ENCODE peak calls at places on chromosomes 12 and 14, in seven cellular contexts. R is activated T-helper 1 cell treated with anti-CD3 and anti-CD28 coated beads, Interleukin-2, amount 50 U/mL, for 16 hours; C is RKO; L is Daoy; V is naive thymus-derived CD4-positive, alpha-beta T cell; Q is GM12865; A is NCI-H2029. Z is an unnamed sample.

GRCh38 chr14:31170411-31170810 is 37.2 kb downstream of the HECTD1 start:
- DNase-seq in R (no peak), V (no peak), L (no peak), A (no peak), C (no peak), Q (no peak), Z (no peak)

GRCh38 chr12:120007272-120007671 is 18.2 kb downstream of the BICDL1 start:
- DNase-seq in C (no peak), L (no peak), V (peak), Q (peak), R (peak), A (no peak), Z (peak)

GRCh38 chr12:108302471-108303311 is 36.4 kb downstream of the CMKLR1 start:
- DNase-seq in V (no peak), R (no peak), A (no peak), C (no peak), Q (no peak), L (peak), Z (no peak)

GRCh38 chr14:106417224-106418049 is 891.1 kb downstream of the TMEM121 start:
- DNase-seq in L (peak), Q (peak), V (peak), A (peak), C (peak), R (peak), Z (peak)

GRCh38 chr12:49985981-49986380 is 13.2 kb downstream of the AQP6 start:
- DNase-seq in R (no peak), Q (no peak), C (no peak), A (no peak), L (no peak), V (no peak), Z (no peak)

GRCh38 chr12:94761559-94761958 is 111.2 kb upstream of the TMCC3 start:
- DNase-seq in V (no peak), C (peak), R (no peak), A (no peak), L (peak), Q (no peak), Z (no peak)

GRCh38 chr14:74062809-74063150 is 21.5 kb downstream of the ALDH6A1 start:
- DNase-seq in A (no peak), L (peak), Q (no peak), C (no peak), V (no peak), R (no peak), Z (no peak)

GRCh38 chr12:25558566-25558965 is 5.5 kb upstream of the LMNTD1 start:
- DNase-seq in Q (no peak), C (no peak), A (no peak), L (peak), V (no peak), R (no peak), Z (no peak)

GRCh38 chr12:57815177-57816000 is 3.1 kb downstream of the AVIL start:
- DNase-seq in Q (no peak), V (no peak), C (no peak), R (no peak), L (no peak), A (peak), Z (no peak)

GRCh38 chr14:81565441-81566290 is 32.0 kb upstream of the SEL1L start:
- DNase-seq in Q (peak), A (no peak), C (peak), R (no peak), V (no peak), L (no peak), Z (no peak)

GRCh38 chr12:127125607-127126259 is 1141.2 kb upstream of the TMEM132C start:
- DNase-seq in C (peak), L (peak), R (no peak), Q (peak), A (no peak), V (no peak), Z (no peak)

GRCh38 chr14:85471744-85472143 is 58.2 kb upstream of the FLRT2 start:
- DNase-seq in A (no peak), R (no peak), Q (no peak), L (peak), V (no peak), C (peak), Z (no peak)

GRCh38 chr14:78367355-78367754 is 197.2 kb downstream of the NRXN3 start:
- DNase-seq in V (no peak), L (no peak), Q (no peak), R (no peak), A (no peak), C (no peak), Z (no peak)

GRCh38 chr12:89309452-89309802 is 42.9 kb downstream of the DUSP6 start:
- DNase-seq in V (no peak), L (peak), R (no peak), Q (no peak), C (no peak), A (no peak), Z (no peak)

GRCh38 chr12:59928416-59928815 is 332.6 kb downstream of the SLC16A7 start:
- DNase-seq in C (no peak), Q (no peak), A (peak), R (no peak), V (no peak), L (no peak), Z (no peak)

GRCh38 chr14:71355324-71356201 is 448.3 kb downstream of the PCNX1 start:
- DNase-seq in R (no peak), Q (peak), V (no peak), A (no peak), L (peak), C (no peak), Z (no peak)

GRCh38 chr12:108825205-108825950 is 32.0 kb downstream of the SSH1 start:
- DNase-seq in L (peak), R (no peak), Q (peak), C (no peak), V (no peak), A (no peak), Z (no peak)

GRCh38 chr12:131831635-131832041 is 3.4 kb downstream of the MMP17 start:
- DNase-seq in A (peak), L (peak), C (peak), V (no peak), R (no peak), Q (no peak), Z (no peak)

GRCh38 chr12:65823481-65824313 is 586 bp upstream of the HMGA2 start:
- DNase-seq in Q (peak), C (peak), R (no peak), L (peak), A (peak), V (no peak), Z (no peak)

GRCh38 chr12:88035271-88035906 is 6.2 kb upstream of the C12orf50 start:
- DNase-seq in A (peak), R (peak), Q (peak), C (peak), L (peak), V (peak), Z (peak)

GRCh38 chr12:31234955-31235867 is 90.7 kb downstream of the SINHCAF start:
- DNase-seq in V (no peak), C (peak), L (peak), Q (peak), A (peak), R (no peak), Z (no peak)